ENCODE peak calls at places on chromosomes 7 and 10, in seven cellular contexts. One of them, this sample, is unnamed.

GRCh38 chr7:116957874-116958273 is 4.6 kb downstream of the ST7 start:
- DNase-seq in gastrocnemius medialis: no peak
- DNase-seq in kidney tubule cell: peak
- DNase-seq in amygdala: no peak
- DNase-seq in skeletal muscle cell: no peak
- DNase-seq in AG04450: no peak
- DNase-seq in stimulated activated CD8-positive, alpha-beta memory T cell treated with anti-CD3 and anti-CD28 coated beads, Interleukin-4, amount 100 ng/mL, for 1 hour: no peak
- DNase-seq in this sample: no peak

GRCh38 chr7:85230623-85231022 is 43.8 kb upstream of the SEMA3D start:
- DNase-seq in gastrocnemius medialis: no peak
- DNase-seq in kidney tubule cell: no peak
- DNase-seq in amygdala: no peak
- DNase-seq in skeletal muscle cell: no peak
- DNase-seq in AG04450: no peak
- DNase-seq in stimulated activated CD8-positive, alpha-beta memory T cell treated with anti-CD3 and anti-CD28 coated beads, Interleukin-4, amount 100 ng/mL, for 1 hour: no peak
- DNase-seq in this sample: no peak

GRCh38 chr7:133253522-133253882 is 624 bp downstream of the EXOC4 start:
- DNase-seq in gastrocnemius medialis: peak
- DNase-seq in kidney tubule cell: peak
- DNase-seq in amygdala: no peak
- DNase-seq in skeletal muscle cell: no peak
- DNase-seq in AG04450: no peak
- DNase-seq in stimulated activated CD8-positive, alpha-beta memory T cell treated with anti-CD3 and anti-CD28 coated beads, Interleukin-4, amount 100 ng/mL, for 1 hour: no peak
- DNase-seq in this sample: no peak

GRCh38 chr10:99958287-99958686 is 51.5 kb downstream of the DNMBP start:
- DNase-seq in gastrocnemius medialis: no peak
- DNase-seq in kidney tubule cell: no peak
- DNase-seq in amygdala: no peak
- DNase-seq in skeletal muscle cell: no peak
- DNase-seq in AG04450: no peak
- DNase-seq in stimulated activated CD8-positive, alpha-beta memory T cell treated with anti-CD3 and anti-CD28 coated beads, Interleukin-4, amount 100 ng/mL, for 1 hour: no peak
- DNase-seq in this sample: no peak

GRCh38 chr10:13491747-13492360 is 37.0 kb downstream of the BEND7 start:
- DNase-seq in gastrocnemius medialis: no peak
- DNase-seq in kidney tubule cell: no peak
- DNase-seq in amygdala: no peak
- DNase-seq in skeletal muscle cell: no peak
- DNase-seq in AG04450: no peak
- DNase-seq in stimulated activated CD8-positive, alpha-beta memory T cell treated with anti-CD3 and anti-CD28 coated beads, Interleukin-4, amount 100 ng/mL, for 1 hour: no peak
- DNase-seq in this sample: no peak

GRCh38 chr7:27476493-27476892 is 186.2 kb downstream of the HIBADH start:
- DNase-seq in gastrocnemius medialis: no peak
- DNase-seq in kidney tubule cell: no peak
- DNase-seq in amygdala: no peak
- DNase-seq in skeletal muscle cell: no peak
- DNase-seq in AG04450: no peak
- DNase-seq in stimulated activated CD8-positive, alpha-beta memory T cell treated with anti-CD3 and anti-CD28 coated beads, Interleukin-4, amount 100 ng/mL, for 1 hour: no peak
- DNase-seq in this sample: no peak

GRCh38 chr7:460374-461117 is 59.1 kb downstream of the PDGFA start:
- DNase-seq in gastrocnemius medialis: no peak
- DNase-seq in kidney tubule cell: peak
- DNase-seq in amygdala: no peak
- DNase-seq in skeletal muscle cell: no peak
- DNase-seq in AG04450: no peak
- DNase-seq in stimulated activated CD8-positive, alpha-beta memory T cell treated with anti-CD3 and anti-CD28 coated beads, Interleukin-4, amount 100 ng/mL, for 1 hour: no peak
- DNase-seq in this sample: no peak

GRCh38 chr7:157893535-157894044 is 556.8 kb downstream of the DNAJB6 start:
- DNase-seq in gastrocnemius medialis: no peak
- DNase-seq in kidney tubule cell: no peak
- DNase-seq in amygdala: no peak
- DNase-seq in skeletal muscle cell: no peak
- DNase-seq in AG04450: no peak
- DNase-seq in stimulated activated CD8-positive, alpha-beta memory T cell treated with anti-CD3 and anti-CD28 coated beads, Interleukin-4, amount 100 ng/mL, for 1 hour: no peak
- DNase-seq in this sample: no peak

GRCh38 chr10:101878869-101879268 is 35.3 kb upstream of the KCNIP2 start:
- DNase-seq in gastrocnemius medialis: no peak
- DNase-seq in kidney tubule cell: no peak
- DNase-seq in amygdala: no peak
- DNase-seq in skeletal muscle cell: no peak
- DNase-seq in AG04450: no peak
- DNase-seq in stimulated activated CD8-positive, alpha-beta memory T cell treated with anti-CD3 and anti-CD28 coated beads, Interleukin-4, amount 100 ng/mL, for 1 hour: no peak
- DNase-seq in this sample: no peak

GRCh38 chr10:114174462-114175190 is 623 bp upstream of the CCDC186 start:
- DNase-seq in gastrocnemius medialis: peak
- DNase-seq in kidney tubule cell: no peak
- DNase-seq in amygdala: no peak
- DNase-seq in skeletal muscle cell: peak
- DNase-seq in AG04450: peak
- DNase-seq in stimulated activated CD8-positive, alpha-beta memory T cell treated with anti-CD3 and anti-CD28 coated beads, Interleukin-4, amount 100 ng/mL, for 1 hour: no peak
- DNase-seq in this sample: no peak

GRCh38 chr7:142787034-142787768 is 16.4 kb downstream of the PRSS2 start:
- DNase-seq in gastrocnemius medialis: peak
- DNase-seq in kidney tubule cell: no peak
- DNase-seq in amygdala: no peak
- DNase-seq in skeletal muscle cell: no peak
- DNase-seq in AG04450: no peak
- DNase-seq in stimulated activated CD8-positive, alpha-beta memory T cell treated with anti-CD3 and anti-CD28 coated beads, Interleukin-4, amount 100 ng/mL, for 1 hour: no peak
- DNase-seq in this sample: no peak

GRCh38 chr10:90969148-90969547 is 48.3 kb upstream of the ANKRD1 start:
- DNase-seq in gastrocnemius medialis: peak
- DNase-seq in kidney tubule cell: peak
- DNase-seq in amygdala: no peak
- DNase-seq in skeletal muscle cell: no peak
- DNase-seq in AG04450: no peak
- DNase-seq in stimulated activated CD8-positive, alpha-beta memory T cell treated with anti-CD3 and anti-CD28 coated beads, Interleukin-4, amount 100 ng/mL, for 1 hour: no peak
- DNase-seq in this sample: no peak

GRCh38 chr10:114332808-114333207 is 71.5 kb downstream of the AFAP1L2 start:
- DNase-seq in gastrocnemius medialis: no peak
- DNase-seq in kidney tubule cell: no peak
- DNase-seq in amygdala: no peak
- DNase-seq in skeletal muscle cell: no peak
- DNase-seq in AG04450: no peak
- DNase-seq in stimulated activated CD8-positive, alpha-beta memory T cell treated with anti-CD3 and anti-CD28 coated beads, Interleukin-4, amount 100 ng/mL, for 1 hour: no peak
- DNase-seq in this sample: no peak

GRCh38 chr7:151013728-151014497 is 10.4 kb downstream of the ATG9B start:
- DNase-seq in gastrocnemius medialis: no peak
- DNase-seq in kidney tubule cell: peak
- DNase-seq in amygdala: peak
- DNase-seq in skeletal muscle cell: no peak
- DNase-seq in AG04450: no peak
- DNase-seq in stimulated activated CD8-positive, alpha-beta memory T cell treated with anti-CD3 and anti-CD28 coated beads, Interleukin-4, amount 100 ng/mL, for 1 hour: peak
- DNase-seq in this sample: peak

GRCh38 chr7:140035400-140036223 is 27.1 kb downstream of the PARP12 start:
- DNase-seq in gastrocnemius medialis: no peak
- DNase-seq in kidney tubule cell: peak
- DNase-seq in amygdala: no peak
- DNase-seq in skeletal muscle cell: peak
- DNase-seq in AG04450: peak
- DNase-seq in stimulated activated CD8-positive, alpha-beta memory T cell treated with anti-CD3 and anti-CD28 coated beads, Interleukin-4, amount 100 ng/mL, for 1 hour: no peak
- DNase-seq in this sample: no peak

GRCh38 chr7:77266162-77266807 is 66.7 kb upstream of the FGL2 start:
- DNase-seq in gastrocnemius medialis: no peak
- DNase-seq in kidney tubule cell: peak
- DNase-seq in amygdala: no peak
- DNase-seq in skeletal muscle cell: no peak
- DNase-seq in AG04450: no peak
- DNase-seq in stimulated activated CD8-positive, alpha-beta memory T cell treated with anti-CD3 and anti-CD28 coated beads, Interleukin-4, amount 100 ng/mL, for 1 hour: no peak
- DNase-seq in this sample: no peak

GRCh38 chr7:101308245-101309085 is 13.1 kb downstream of the IFT22 start:
- DNase-seq in gastrocnemius medialis: no peak
- DNase-seq in kidney tubule cell: peak
- DNase-seq in amygdala: no peak
- DNase-seq in skeletal muscle cell: peak
- DNase-seq in AG04450: no peak
- DNase-seq in stimulated activated CD8-positive, alpha-beta memory T cell treated with anti-CD3 and anti-CD28 coated beads, Interleukin-4, amount 100 ng/mL, for 1 hour: no peak
- DNase-seq in this sample: peak

GRCh38 chr7:113161050-113161449 is 42.7 kb upstream of the SMIM30 start:
- DNase-seq in gastrocnemius medialis: no peak
- DNase-seq in kidney tubule cell: no peak
- DNase-seq in amygdala: no peak
- DNase-seq in skeletal muscle cell: no peak
- DNase-seq in AG04450: no peak
- DNase-seq in stimulated activated CD8-positive, alpha-beta memory T cell treated with anti-CD3 and anti-CD28 coated beads, Interleukin-4, amount 100 ng/mL, for 1 hour: no peak
- DNase-seq in this sample: no peak

GRCh38 chr7:84697506-84697905 is 489.4 kb downstream of the SEMA3D start:
- DNase-seq in gastrocnemius medialis: no peak
- DNase-seq in kidney tubule cell: peak
- DNase-seq in amygdala: no peak
- DNase-seq in skeletal muscle cell: peak
- DNase-seq in AG04450: peak
- DNase-seq in stimulated activated CD8-positive, alpha-beta memory T cell treated with anti-CD3 and anti-CD28 coated beads, Interleukin-4, amount 100 ng/mL, for 1 hour: no peak
- DNase-seq in this sample: peak

GRCh38 chr7:55194522-55194921 is 170.6 kb upstream of the LANCL2 start:
- DNase-seq in gastrocnemius medialis: no peak
- DNase-seq in kidney tubule cell: no peak
- DNase-seq in amygdala: no peak
- DNase-seq in skeletal muscle cell: no peak
- DNase-seq in AG04450: no peak
- DNase-seq in stimulated activated CD8-positive, alpha-beta memory T cell treated with anti-CD3 and anti-CD28 coated beads, Interleukin-4, amount 100 ng/mL, for 1 hour: no peak
- DNase-seq in this sample: no peak

GRCh38 chr10:79502561-79503309 is 9.6 kb upstream of the EIF5AL1 start:
- DNase-seq in gastrocnemius medialis: no peak
- DNase-seq in kidney tubule cell: peak
- DNase-seq in amygdala: no peak
- DNase-seq in skeletal muscle cell: no peak
- DNase-seq in AG04450: no peak
- DNase-seq in stimulated activated CD8-positive, alpha-beta memory T cell treated with anti-CD3 and anti-CD28 coated beads, Interleukin-4, amount 100 ng/mL, for 1 hour: no peak
- DNase-seq in this sample: no peak

GRCh38 chr7:100894860-100895700 is 608 bp downstream of the ACHE start:
- DNase-seq in gastrocnemius medialis: no peak
- DNase-seq in kidney tubule cell: peak
- DNase-seq in amygdala: peak
- DNase-seq in skeletal muscle cell: no peak
- DNase-seq in AG04450: no peak
- DNase-seq in stimulated activated CD8-positive, alpha-beta memory T cell treated with anti-CD3 and anti-CD28 coated beads, Interleukin-4, amount 100 ng/mL, for 1 hour: no peak
- DNase-seq in this sample: no peak

GRCh38 chr7:113664867-113665266 is 253.9 kb downstream of the PPP1R3A start:
- DNase-seq in gastrocnemius medialis: no peak
- DNase-seq in kidney tubule cell: peak
- DNase-seq in amygdala: no peak
- DNase-seq in skeletal muscle cell: no peak
- DNase-seq in AG04450: no peak
- DNase-seq in stimulated activated CD8-positive, alpha-beta memory T cell treated with anti-CD3 and anti-CD28 coated beads, Interleukin-4, amount 100 ng/mL, for 1 hour: no peak
- DNase-seq in this sample: no peak

GRCh38 chr7:151351027-151351426 is 9.4 kb downstream of the NUB1 start:
- DNase-seq in gastrocnemius medialis: no peak
- DNase-seq in kidney tubule cell: no peak
- DNase-seq in amygdala: no peak
- DNase-seq in skeletal muscle cell: no peak
- DNase-seq in AG04450: no peak
- DNase-seq in stimulated activated CD8-positive, alpha-beta memory T cell treated with anti-CD3 and anti-CD28 coated beads, Interleukin-4, amount 100 ng/mL, for 1 hour: no peak
- DNase-seq in this sample: no peak

GRCh38 chr10:127612-128432 is 7.4 kb upstream of the ZMYND11 start:
- DNase-seq in gastrocnemius medialis: no peak
- DNase-seq in kidney tubule cell: no peak
- DNase-seq in amygdala: no peak
- DNase-seq in skeletal muscle cell: no peak
- DNase-seq in AG04450: no peak
- DNase-seq in stimulated activated CD8-positive, alpha-beta memory T cell treated with anti-CD3 and anti-CD28 coated beads, Interleukin-4, amount 100 ng/mL, for 1 hour: no peak
- DNase-seq in this sample: no peak

GRCh38 chr10:96287392-96288105 is 16.2 kb upstream of the BLNK start:
- DNase-seq in gastrocnemius medialis: no peak
- DNase-seq in kidney tubule cell: peak
- DNase-seq in amygdala: no peak
- DNase-seq in skeletal muscle cell: no peak
- DNase-seq in AG04450: no peak
- DNase-seq in stimulated activated CD8-positive, alpha-beta memory T cell treated with anti-CD3 and anti-CD28 coated beads, Interleukin-4, amount 100 ng/mL, for 1 hour: no peak
- DNase-seq in this sample: no peak

GRCh38 chr10:23158370-23158769 is 33.7 kb upstream of the PTF1A start:
- DNase-seq in gastrocnemius medialis: no peak
- DNase-seq in kidney tubule cell: peak
- DNase-seq in amygdala: peak
- DNase-seq in skeletal muscle cell: no peak
- DNase-seq in AG04450: peak
- DNase-seq in stimulated activated CD8-positive, alpha-beta memory T cell treated with anti-CD3 and anti-CD28 coated beads, Interleukin-4, amount 100 ng/mL, for 1 hour: no peak
- DNase-seq in this sample: peak

GRCh38 chr7:7521259-7521658 is 14.4 kb downstream of the COL28A1 start:
- DNase-seq in gastrocnemius medialis: no peak
- DNase-seq in kidney tubule cell: no peak
- DNase-seq in amygdala: no peak
- DNase-seq in skeletal muscle cell: no peak
- DNase-seq in AG04450: no peak
- DNase-seq in stimulated activated CD8-positive, alpha-beta memory T cell treated with anti-CD3 and anti-CD28 coated beads, Interleukin-4, amount 100 ng/mL, for 1 hour: no peak
- DNase-seq in this sample: no peak

GRCh38 chr7:39394105-39394504 is 172.1 kb upstream of the YAE1 start:
- DNase-seq in gastrocnemius medialis: no peak
- DNase-seq in kidney tubule cell: no peak
- DNase-seq in amygdala: no peak
- DNase-seq in skeletal muscle cell: no peak
- DNase-seq in AG04450: no peak
- DNase-seq in stimulated activated CD8-positive, alpha-beta memory T cell treated with anti-CD3 and anti-CD28 coated beads, Interleukin-4, amount 100 ng/mL, for 1 hour: no peak
- DNase-seq in this sample: no peak

GRCh38 chr10:70587045-70587658 is 15.4 kb downstream of the PRF1 start:
- DNase-seq in gastrocnemius medialis: no peak
- DNase-seq in kidney tubule cell: no peak
- DNase-seq in amygdala: no peak
- DNase-seq in skeletal muscle cell: no peak
- DNase-seq in AG04450: no peak
- DNase-seq in stimulated activated CD8-positive, alpha-beta memory T cell treated with anti-CD3 and anti-CD28 coated beads, Interleukin-4, amount 100 ng/mL, for 1 hour: no peak
- DNase-seq in this sample: no peak

GRCh38 chr7:26376208-26376917 is 84.7 kb downstream of the SNX10 start:
- DNase-seq in gastrocnemius medialis: no peak
- DNase-seq in kidney tubule cell: peak
- DNase-seq in amygdala: peak
- DNase-seq in skeletal muscle cell: no peak
- DNase-seq in AG04450: no peak
- DNase-seq in stimulated activated CD8-positive, alpha-beta memory T cell treated with anti-CD3 and anti-CD28 coated beads, Interleukin-4, amount 100 ng/mL, for 1 hour: no peak
- DNase-seq in this sample: no peak

GRCh38 chr10:78178940-78179339 is 145.3 kb downstream of the RPS24 start:
- DNase-seq in gastrocnemius medialis: no peak
- DNase-seq in kidney tubule cell: peak
- DNase-seq in amygdala: peak
- DNase-seq in skeletal muscle cell: no peak
- DNase-seq in AG04450: no peak
- DNase-seq in stimulated activated CD8-positive, alpha-beta memory T cell treated with anti-CD3 and anti-CD28 coated beads, Interleukin-4, amount 100 ng/mL, for 1 hour: no peak
- DNase-seq in this sample: no peak

GRCh38 chr10:11319990-11320602 is 291.4 kb downstream of the USP6NL start:
- DNase-seq in gastrocnemius medialis: no peak
- DNase-seq in kidney tubule cell: no peak
- DNase-seq in amygdala: no peak
- DNase-seq in skeletal muscle cell: no peak
- DNase-seq in AG04450: no peak
- DNase-seq in stimulated activated CD8-positive, alpha-beta memory T cell treated with anti-CD3 and anti-CD28 coated beads, Interleukin-4, amount 100 ng/mL, for 1 hour: no peak
- DNase-seq in this sample: no peak

GRCh38 chr10:29317027-29317420 is 28.2 kb downstream of the LYZL1 start:
- DNase-seq in gastrocnemius medialis: no peak
- DNase-seq in kidney tubule cell: no peak
- DNase-seq in amygdala: no peak
- DNase-seq in skeletal muscle cell: no peak
- DNase-seq in AG04450: no peak
- DNase-seq in stimulated activated CD8-positive, alpha-beta memory T cell treated with anti-CD3 and anti-CD28 coated beads, Interleukin-4, amount 100 ng/mL, for 1 hour: no peak
- DNase-seq in this sample: no peak

GRCh38 chr10:46227571-46228075 is 59.2 kb upstream of the ANTXRL start:
- DNase-seq in gastrocnemius medialis: no peak
- DNase-seq in kidney tubule cell: no peak
- DNase-seq in amygdala: no peak
- DNase-seq in skeletal muscle cell: no peak
- DNase-seq in AG04450: no peak
- DNase-seq in stimulated activated CD8-positive, alpha-beta memory T cell treated with anti-CD3 and anti-CD28 coated beads, Interleukin-4, amount 100 ng/mL, for 1 hour: no peak
- DNase-seq in this sample: no peak

GRCh38 chr10:60911216-60911615 is 32.8 kb downstream of the RHOBTB1 start:
- DNase-seq in gastrocnemius medialis: no peak
- DNase-seq in kidney tubule cell: no peak
- DNase-seq in amygdala: no peak
- DNase-seq in skeletal muscle cell: no peak
- DNase-seq in AG04450: no peak
- DNase-seq in stimulated activated CD8-positive, alpha-beta memory T cell treated with anti-CD3 and anti-CD28 coated beads, Interleukin-4, amount 100 ng/mL, for 1 hour: no peak
- DNase-seq in this sample: no peak

GRCh38 chr10:108913300-108913699 is 1010.0 kb downstream of the XPNPEP1 start:
- DNase-seq in gastrocnemius medialis: no peak
- DNase-seq in kidney tubule cell: peak
- DNase-seq in amygdala: no peak
- DNase-seq in skeletal muscle cell: no peak
- DNase-seq in AG04450: no peak
- DNase-seq in stimulated activated CD8-positive, alpha-beta memory T cell treated with anti-CD3 and anti-CD28 coated beads, Interleukin-4, amount 100 ng/mL, for 1 hour: no peak
- DNase-seq in this sample: no peak